ENCODE peak calls at places on chromosomes 5 and 9, in four cellular contexts. One of them, this sample, is unnamed.

GRCh38 chr5:24633705-24634325 is 11.0 kb downstream of the CDH10 start:
- DNase-seq in bronchial epithelial cell: peak
- DNase-seq in endothelial cell: peak
- DNase-seq in activated T-helper 2 cell treated with anti-CD3 and anti-CD28 coated beads, Interferon-gamma antibody, Interleukin-2, Interleukin-4, amounts not matched to agents 10 μg/mL and 5 μg/mL and 100 μg/mL, durations not matched to agents 14 hours and 24 hours and 36 hours: no peak
- DNase-seq in this sample: no peak

GRCh38 chr9:85577353-85577952 is 164.3 kb downstream of the AGTPBP1 start:
- DNase-seq in bronchial epithelial cell: no peak
- DNase-seq in endothelial cell: no peak
- DNase-seq in activated T-helper 2 cell treated with anti-CD3 and anti-CD28 coated beads, Interferon-gamma antibody, Interleukin-2, Interleukin-4, amounts not matched to agents 10 μg/mL and 5 μg/mL and 100 μg/mL, durations not matched to agents 14 hours and 24 hours and 36 hours: no peak
- DNase-seq in this sample: no peak

GRCh38 chr5:434443-435146 is 8.4 kb upstream of the EXOC3 start:
- DNase-seq in bronchial epithelial cell: no peak
- DNase-seq in endothelial cell: no peak
- DNase-seq in activated T-helper 2 cell treated with anti-CD3 and anti-CD28 coated beads, Interferon-gamma antibody, Interleukin-2, Interleukin-4, amounts not matched to agents 10 μg/mL and 5 μg/mL and 100 μg/mL, durations not matched to agents 14 hours and 24 hours and 36 hours: no peak
- DNase-seq in this sample: no peak

GRCh38 chr5:170427672-170428236 is 38.6 kb upstream of the KCNMB1 start:
- DNase-seq in bronchial epithelial cell: no peak
- DNase-seq in endothelial cell: no peak
- DNase-seq in activated T-helper 2 cell treated with anti-CD3 and anti-CD28 coated beads, Interferon-gamma antibody, Interleukin-2, Interleukin-4, amounts not matched to agents 10 μg/mL and 5 μg/mL and 100 μg/mL, durations not matched to agents 14 hours and 24 hours and 36 hours: no peak
- DNase-seq in this sample: no peak

GRCh38 chr5:170333161-170333909 is 35.8 kb upstream of the LCP2 start:
- DNase-seq in bronchial epithelial cell: no peak
- DNase-seq in endothelial cell: no peak
- DNase-seq in activated T-helper 2 cell treated with anti-CD3 and anti-CD28 coated beads, Interferon-gamma antibody, Interleukin-2, Interleukin-4, amounts not matched to agents 10 μg/mL and 5 μg/mL and 100 μg/mL, durations not matched to agents 14 hours and 24 hours and 36 hours: peak
- DNase-seq in this sample: no peak

GRCh38 chr5:175836741-175837729 is 34.3 kb upstream of the CPLX2 start:
- DNase-seq in bronchial epithelial cell: no peak
- DNase-seq in endothelial cell: no peak
- DNase-seq in activated T-helper 2 cell treated with anti-CD3 and anti-CD28 coated beads, Interferon-gamma antibody, Interleukin-2, Interleukin-4, amounts not matched to agents 10 μg/mL and 5 μg/mL and 100 μg/mL, durations not matched to agents 14 hours and 24 hours and 36 hours: no peak
- DNase-seq in this sample: no peak

GRCh38 chr9:36499156-36499886 is 73.4 kb upstream of the MELK start:
- DNase-seq in bronchial epithelial cell: no peak
- DNase-seq in endothelial cell: no peak
- DNase-seq in activated T-helper 2 cell treated with anti-CD3 and anti-CD28 coated beads, Interferon-gamma antibody, Interleukin-2, Interleukin-4, amounts not matched to agents 10 μg/mL and 5 μg/mL and 100 μg/mL, durations not matched to agents 14 hours and 24 hours and 36 hours: no peak
- DNase-seq in this sample: no peak

GRCh38 chr9:96646081-96646991 is 8.8 kb downstream of the PRXL2C start:
- DNase-seq in bronchial epithelial cell: no peak
- DNase-seq in endothelial cell: no peak
- DNase-seq in activated T-helper 2 cell treated with anti-CD3 and anti-CD28 coated beads, Interferon-gamma antibody, Interleukin-2, Interleukin-4, amounts not matched to agents 10 μg/mL and 5 μg/mL and 100 μg/mL, durations not matched to agents 14 hours and 24 hours and 36 hours: no peak
- DNase-seq in this sample: no peak

GRCh38 chr9:113653746-113654604 is 190.4 kb downstream of the RGS3 start:
- DNase-seq in bronchial epithelial cell: no peak
- DNase-seq in endothelial cell: no peak
- DNase-seq in activated T-helper 2 cell treated with anti-CD3 and anti-CD28 coated beads, Interferon-gamma antibody, Interleukin-2, Interleukin-4, amounts not matched to agents 10 μg/mL and 5 μg/mL and 100 μg/mL, durations not matched to agents 14 hours and 24 hours and 36 hours: no peak
- DNase-seq in this sample: no peak

GRCh38 chr5:1515921-1516571 is 7.7 kb downstream of the LPCAT1 start:
- DNase-seq in bronchial epithelial cell: peak
- DNase-seq in endothelial cell: no peak
- DNase-seq in activated T-helper 2 cell treated with anti-CD3 and anti-CD28 coated beads, Interferon-gamma antibody, Interleukin-2, Interleukin-4, amounts not matched to agents 10 μg/mL and 5 μg/mL and 100 μg/mL, durations not matched to agents 14 hours and 24 hours and 36 hours: no peak
- DNase-seq in this sample: no peak

GRCh38 chr5:170307575-170308465 is 10.2 kb upstream of the LCP2 start:
- DNase-seq in bronchial epithelial cell: peak
- DNase-seq in endothelial cell: no peak
- DNase-seq in activated T-helper 2 cell treated with anti-CD3 and anti-CD28 coated beads, Interferon-gamma antibody, Interleukin-2, Interleukin-4, amounts not matched to agents 10 μg/mL and 5 μg/mL and 100 μg/mL, durations not matched to agents 14 hours and 24 hours and 36 hours: no peak
- DNase-seq in this sample: no peak

This sample was measured in dorsolateral prefrontal cortex.